ENCODE peak calls at places on chromosomes 11 and 22, in eight cellular contexts. A, G, M, Y, X, T, D and B are unnamed samples.

GRCh38 chr22:45511847-45512261 is 9.2 kb downstream of the FBLN1 start:
- DNase-seq in A (no peak), G (no peak), M (peak), Y (no peak), X (no peak), T (no peak), D (no peak), B (no peak)

GRCh38 chr11:36454551-36454950 is 55.5 kb downstream of the TRAF6 start:
- DNase-seq in A (no peak), G (no peak), M (no peak), Y (no peak), X (no peak), T (no peak), D (no peak), B (no peak)

GRCh38 chr11:110091995-110092576 is 1.1 kb upstream of the ZC3H12C start:
- DNase-seq in A (no peak), G (no peak), M (no peak), Y (no peak), X (peak), T (no peak), D (no peak), B (no peak)

GRCh38 chr22:38223289-38223960 is 21.6 kb downstream of the MAFF start:
- DNase-seq in A (no peak), G (no peak), M (no peak), Y (no peak), X (no peak), T (no peak), D (no peak), B (no peak)

GRCh38 chr11:18261721-18262120 is 4.3 kb upstream of the SAA1 start:
- DNase-seq in A (no peak), G (no peak), M (no peak), Y (no peak), X (no peak), T (no peak), D (no peak), B (no peak)

GRCh38 chr11:47552086-47552580 is 799 bp downstream of the CELF1 start:
- DNase-seq in A (peak), G (peak), M (peak), Y (no peak), X (peak), T (no peak), D (peak), B (no peak)

GRCh38 chr11:62710001-62710345 is 2.5 kb downstream of the GNG3 start:
- DNase-seq in A (no peak), G (no peak), M (no peak), Y (no peak), X (no peak), T (no peak), D (no peak), B (no peak)

GRCh38 chr22:19228174-19228573 is 49.6 kb upstream of the SLC25A1 start:
- DNase-seq in A (no peak), G (no peak), M (no peak), Y (no peak), X (no peak), T (no peak), D (no peak), B (no peak)

GRCh38 chr11:108016647-108017046 is 7.9 kb downstream of the CUL5 start:
- DNase-seq in A (no peak), G (no peak), M (no peak), Y (no peak), X (no peak), T (no peak), D (no peak), B (no peak)

GRCh38 chr11:1176224-1177019 is 18.7 kb downstream of the MUC5AC start:
- DNase-seq in A (no peak), G (no peak), M (no peak), Y (no peak), X (no peak), T (no peak), D (no peak), B (no peak)

GRCh38 chr22:23103199-23103954 is 33.1 kb downstream of the GNAZ start:
- DNase-seq in A (no peak), G (no peak), M (no peak), Y (no peak), X (no peak), T (no peak), D (no peak), B (no peak)

GRCh38 chr22:38177926-38178604 is 3.6 kb downstream of the PLA2G6 start:
- DNase-seq in A (peak), G (no peak), M (peak), Y (no peak), X (peak), T (no peak), D (no peak), B (no peak)

GRCh38 chr11:40338739-40339138 is 1120.7 kb downstream of the LRRC4C start:
- DNase-seq in A (no peak), G (no peak), M (peak), Y (no peak), X (peak), T (no peak), D (no peak), B (no peak)

GRCh38 chr11:18748766-18749375 is 22.9 kb upstream of the IGSF22 start:
- DNase-seq in A (no peak), G (no peak), M (no peak), Y (no peak), X (no peak), T (no peak), D (no peak), B (no peak)

GRCh38 chr11:99277281-99277680 is 256.5 kb downstream of the CNTN5 start:
- DNase-seq in A (no peak), G (no peak), M (no peak), Y (no peak), X (no peak), T (no peak), D (no peak), B (no peak)

GRCh38 chr11:95569207-95569606 is 220.4 kb downstream of the FAM76B start:
- DNase-seq in A (no peak), G (no peak), M (no peak), Y (no peak), X (no peak), T (no peak), D (no peak), B (no peak)

GRCh38 chr11:93542753-93543246 is 391 bp downstream of the SMCO4 start:
- DNase-seq in A (peak), G (no peak), M (no peak), Y (no peak), X (no peak), T (no peak), D (peak), B (no peak)

GRCh38 chr11:36186340-36186739 is 102.9 kb downstream of the COMMD9 start:
- DNase-seq in A (no peak), G (no peak), M (peak), Y (no peak), X (peak), T (no peak), D (no peak), B (no peak)

GRCh38 chr11:34359548-34359891 is 1.7 kb upstream of the ABTB2 start:
- DNase-seq in A (no peak), G (no peak), M (no peak), Y (peak), X (no peak), T (no peak), D (no peak), B (no peak)
- TF ChIP-seq CTCF in A (no peak), G (peak), M (no peak), Y (no peak), X (peak), T (peak), D (peak), B (peak)

GRCh38 chr22:30436196-30436595 is 10.6 kb downstream of the MTFP1 start:
- DNase-seq in A (peak), G (no peak), M (no peak), Y (no peak), X (no peak), T (no peak), D (no peak), B (no peak)

GRCh38 chr22:30433773-30434172 is 8.2 kb downstream of the MTFP1 start:
- DNase-seq in A (peak), G (no peak), M (no peak), Y (no peak), X (no peak), T (no peak), D (no peak), B (no peak)

GRCh38 chr22:30433227-30433626 is 7.7 kb downstream of the MTFP1 start:
- DNase-seq in A (no peak), G (no peak), M (no peak), Y (no peak), X (no peak), T (no peak), D (no peak), B (no peak)

GRCh38 chr22:30434775-30435315 is 9.3 kb downstream of the MTFP1 start:
- DNase-seq in A (peak), G (no peak), M (no peak), Y (no peak), X (no peak), T (no peak), D (no peak), B (no peak)

DNA sequence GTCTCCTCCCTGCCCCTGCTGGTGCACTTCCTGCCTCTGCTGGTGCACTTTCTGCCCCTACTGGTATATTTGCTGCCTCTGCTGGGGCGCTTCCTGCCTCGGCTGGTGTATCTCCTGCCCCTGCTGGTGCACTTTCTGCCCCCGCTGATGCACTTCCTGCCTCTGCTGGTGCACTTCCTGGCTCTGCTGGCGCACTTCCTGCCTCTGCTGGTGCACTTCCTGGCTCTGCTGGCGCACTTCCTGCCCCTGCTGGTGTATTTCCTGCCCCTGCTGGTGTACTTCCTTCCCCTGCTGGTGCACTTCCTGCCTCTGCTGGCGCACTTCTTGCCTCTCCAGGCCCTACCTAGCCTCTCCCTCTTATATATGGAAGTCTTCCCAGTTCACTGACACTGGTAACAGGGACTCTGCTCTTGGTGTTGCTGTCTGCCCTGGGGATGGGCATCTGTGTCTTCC is 10.1 kb downstream of the MTFP1 start:
- DNase-seq in A (peak), G (peak), M (no peak), Y (peak), X (no peak), T (no peak), D (no peak), B (no peak)
- TF ChIP-seq CTCF in A (no peak), G (peak), M (no peak), Y (no peak), X (no peak), T (no peak), D (peak), B (peak)

DNA sequence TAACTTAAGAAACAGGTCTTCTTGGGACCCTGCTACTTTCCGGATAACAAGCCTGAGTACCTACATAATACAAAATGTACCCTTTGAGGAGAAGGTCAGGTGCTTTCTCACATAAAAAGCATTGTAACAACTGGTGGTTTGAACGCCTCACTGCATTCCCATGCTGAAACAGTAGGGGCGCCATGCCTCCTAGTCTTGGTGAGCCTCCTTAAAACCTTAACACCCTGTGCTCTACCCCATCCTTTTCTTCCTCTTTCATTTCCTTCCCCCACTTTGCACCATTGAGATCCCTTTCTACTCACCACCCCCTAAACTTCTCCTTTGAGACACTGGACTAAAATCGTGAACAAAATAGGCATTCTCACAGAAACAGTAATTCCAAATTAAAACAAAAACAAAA is 729.3 kb downstream of the NTM start:
- DNase-seq in A (no peak), G (peak), M (no peak), Y (peak), X (peak), T (no peak), D (peak), B (peak)
- TF ChIP-seq CTCF in A (no peak), G (peak), M (peak), Y (no peak), X (peak), T (no peak), D (peak), B (no peak)

DNA sequence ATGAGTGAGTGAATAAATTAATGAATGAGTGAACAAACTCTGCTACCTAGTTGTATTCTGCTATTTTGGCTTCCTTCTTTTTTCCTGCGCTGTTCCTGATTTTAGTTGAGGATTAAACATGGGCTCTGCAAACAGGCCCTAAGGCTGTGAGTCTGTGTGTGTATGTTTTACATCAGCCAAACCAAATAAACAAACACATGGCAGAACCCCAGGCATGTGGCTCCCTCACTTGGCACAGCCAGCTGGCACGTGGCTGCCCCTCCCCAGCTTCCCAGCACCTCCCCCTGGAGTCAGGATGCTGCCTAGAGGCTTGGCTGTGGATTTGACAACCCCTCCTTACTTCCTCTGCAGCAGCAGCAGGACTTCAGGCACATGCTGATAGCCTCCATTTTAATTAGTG is 593.2 kb downstream of the INSC start:
- DNase-seq in A (peak), G (no peak), M (no peak), Y (no peak), X (peak), T (no peak), D (peak), B (no peak)
- TF ChIP-seq CTCF in A (peak), G (no peak), M (no peak), Y (no peak), X (no peak), T (no peak), D (no peak), B (no peak)

GRCh38 chr11:33324211-33324985 is 67.2 kb downstream of the HIPK3 start:
- DNase-seq in A (no peak), G (no peak), M (no peak), Y (no peak), X (no peak), T (no peak), D (no peak), B (no peak)

GRCh38 chr11:33334627-33335026 is 77.4 kb downstream of the HIPK3 start:
- DNase-seq in A (no peak), G (no peak), M (no peak), Y (no peak), X (no peak), T (no peak), D (no peak), B (no peak)

GRCh38 chr11:33325456-33325855 is 68.3 kb downstream of the HIPK3 start:
- DNase-seq in A (no peak), G (no peak), M (no peak), Y (no peak), X (no peak), T (no peak), D (no peak), B (no peak)

GRCh38 chr11:33329705-33330329 is 72.6 kb downstream of the HIPK3 start:
- DNase-seq in A (no peak), G (peak), M (peak), Y (peak), X (peak), T (no peak), D (no peak), B (peak)
- TF ChIP-seq CTCF in A (peak), G (peak), M (peak), Y (peak), X (peak), T (peak), D (peak), B (peak)

GRCh38 chr11:11787305-11788066 is 54.3 kb upstream of the USP47 start:
- DNase-seq in A (peak), G (peak), M (peak), Y (peak), X (peak), T (no peak), D (peak), B (peak)

GRCh38 chr11:11786234-11786633 is 55.5 kb upstream of the USP47 start:
- DNase-seq in A (no peak), G (no peak), M (no peak), Y (no peak), X (no peak), T (no peak), D (no peak), B (no peak)

GRCh38 chr11:11786771-11787170 is 55.0 kb upstream of the USP47 start:
- DNase-seq in A (no peak), G (peak), M (peak), Y (no peak), X (peak), T (no peak), D (no peak), B (no peak)

GRCh38 chr11:11789735-11790369 is 51.9 kb upstream of the USP47 start:
- DNase-seq in A (no peak), G (peak), M (peak), Y (no peak), X (peak), T (no peak), D (no peak), B (no peak)

DNA sequence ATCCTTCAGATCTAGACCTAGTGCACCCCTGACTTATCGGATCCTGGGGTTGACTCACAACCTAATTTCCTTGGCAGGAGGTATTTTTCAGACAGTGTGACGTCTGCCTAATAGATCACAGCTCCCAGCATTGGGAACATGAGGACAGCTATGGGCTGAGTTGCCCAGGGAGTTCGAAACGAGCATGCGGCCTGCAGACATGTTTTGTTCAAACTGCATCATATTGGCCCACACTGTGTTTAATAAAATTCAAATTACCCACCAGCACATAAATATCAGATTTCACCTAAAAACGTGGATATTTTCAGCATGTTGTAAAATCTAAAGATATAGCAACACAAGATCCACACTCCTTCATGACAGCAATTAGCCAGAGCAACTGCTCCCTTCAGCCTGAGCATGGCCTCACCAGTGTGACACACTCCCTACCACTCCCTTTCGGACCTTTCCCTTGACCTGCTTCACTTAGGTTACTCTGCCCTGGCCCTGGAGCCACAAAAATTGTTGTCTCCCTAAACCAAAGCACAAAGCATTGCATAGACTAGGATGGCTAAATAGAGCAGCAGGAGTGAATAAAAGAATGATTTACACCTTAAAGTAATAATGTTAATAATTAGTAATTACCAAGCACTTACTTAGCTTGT is 53.6 kb upstream of the USP47 start:
- DNase-seq in A (no peak), G (no peak), M (no peak), Y (no peak), X (no peak), T (no peak), D (no peak), B (no peak)
- TF ChIP-seq CTCF in A (no peak), G (peak), M (no peak), Y (no peak), X (no peak), T (no peak), D (no peak), B (no peak)

GRCh38 chr11:32451808-32452207 is 16.5 kb upstream of the WT1 start:
- DNase-seq in A (no peak), G (no peak), M (no peak), Y (no peak), X (no peak), T (no peak), D (no peak), B (no peak)

GRCh38 chr11:32447252-32447651 is 11.9 kb upstream of the WT1 start:
- DNase-seq in A (no peak), G (no peak), M (no peak), Y (no peak), X (peak), T (no peak), D (no peak), B (no peak)

GRCh38 chr11:32450372-32450771 is 15.0 kb upstream of the WT1 start:
- DNase-seq in A (no peak), G (no peak), M (no peak), Y (no peak), X (no peak), T (no peak), D (no peak), B (no peak)

GRCh38 chr11:32446227-32446626 is 10.9 kb upstream of the WT1 start:
- DNase-seq in A (no peak), G (no peak), M (no peak), Y (no peak), X (no peak), T (no peak), D (no peak), B (no peak)

GRCh38 chr11:32448232-32448631 is 12.9 kb upstream of the WT1 start:
- DNase-seq in A (no peak), G (peak), M (no peak), Y (peak), X (peak), T (no peak), D (no peak), B (no peak)
- TF ChIP-seq CTCF in A (no peak), G (no peak), M (peak), Y (peak), X (peak), T (no peak), D (peak), B (peak)

GRCh38 chr11:106133529-106133928 is 56.1 kb downstream of the AASDHPPT start:
- DNase-seq in A (no peak), G (no peak), M (no peak), Y (peak), X (peak), T (no peak), D (no peak), B (peak)
- TF ChIP-seq CTCF in A (no peak), G (no peak), M (peak), Y (no peak), X (peak), T (no peak), D (peak), B (no peak)